ENCODE peak calls at places on chromosomes 12 and 14, in nine cellular contexts. N is GM04504, C is GM23338, Z is AG10803, R is NCI-H460, U is NCI-H1930, D is H9, L is Kasumi-1, G is upper lobe of right lung. X is an unnamed sample.

GRCh38 chr12:63154560-63154959 is 3.6 kb upstream of the AVPR1A start:
- DNase-seq in U (no peak), N (no peak), R (no peak), Z (no peak), G (no peak), L (no peak), C (no peak), D (no peak), X (no peak)

GRCh38 chr12:13099066-13099909 is 4.2 kb downstream of the GSG1 start:
- DNase-seq in R (peak), G (no peak), N (no peak), C (no peak), U (no peak), D (no peak), L (peak), Z (peak), X (peak)

GRCh38 chr14:39218171-39218769 is 15.4 kb upstream of the MIA2 start:
- DNase-seq in R (peak), N (no peak), U (no peak), Z (peak), G (no peak), D (no peak), C (no peak), L (no peak), X (no peak)

GRCh38 chr12:50620975-50621360 is 116.2 kb downstream of the DIP2B start:
- DNase-seq in U (no peak), N (no peak), G (no peak), C (no peak), R (no peak), D (no peak), L (no peak), Z (no peak), X (no peak)

GRCh38 chr12:82818276-82819035 is 131.8 kb downstream of the TMTC2 start:
- DNase-seq in D (no peak), L (no peak), R (no peak), U (no peak), N (no peak), Z (peak), G (no peak), C (no peak), X (no peak)

GRCh38 chr12:108928695-108929094 is 48.8 kb downstream of the DAO start:
- DNase-seq in D (no peak), N (no peak), G (no peak), R (no peak), Z (no peak), C (no peak), L (no peak), U (no peak), X (no peak)

GRCh38 chr12:2642176-2642892 is 152.4 kb upstream of the FKBP4 start:
- DNase-seq in Z (no peak), N (no peak), C (no peak), R (no peak), L (no peak), D (no peak), U (no peak), G (peak), X (no peak)

GRCh38 chr12:14880890-14881453 is 4.7 kb downstream of the MGP start:
- DNase-seq in Z (no peak), R (no peak), N (no peak), C (no peak), D (no peak), G (no peak), U (no peak), L (no peak), X (no peak)

GRCh38 chr12:19572920-19573558 is 133.7 kb downstream of the AEBP2 start:
- DNase-seq in D (peak), R (peak), U (peak), L (peak), N (no peak), Z (peak), G (no peak), C (peak), X (peak)

GRCh38 chr12:51527872-51528271 is 63.2 kb upstream of the SCN8A start:
- DNase-seq in R (no peak), C (no peak), L (no peak), U (no peak), N (no peak), Z (no peak), G (no peak), D (no peak), X (no peak)

GRCh38 chr12:70367268-70368141 is 1.4 kb downstream of the KCNMB4 start:
- DNase-seq in Z (no peak), L (no peak), N (no peak), C (peak), D (no peak), U (no peak), R (no peak), G (no peak), X (no peak)

GRCh38 chr14:68947802-68948201 is 31.3 kb downstream of the ACTN1 start:
- DNase-seq in D (no peak), Z (peak), L (peak), C (no peak), N (no peak), U (no peak), G (no peak), R (peak), X (no peak)

GRCh38 chr12:19869413-19869812 is 430.1 kb downstream of the AEBP2 start:
- DNase-seq in L (no peak), G (no peak), D (no peak), C (no peak), Z (no peak), U (no peak), N (no peak), R (no peak), X (no peak)

GRCh38 chr12:131672941-131673330 is 38.0 kb upstream of the SFSWAP start:
- DNase-seq in Z (no peak), G (peak), C (no peak), R (no peak), N (no peak), D (no peak), L (no peak), U (no peak), X (no peak)

GRCh38 chr14:105015242-105015641 is 5.6 kb downstream of the CDCA4 start:
- DNase-seq in D (no peak), U (no peak), C (no peak), R (no peak), N (no peak), G (no peak), L (no peak), Z (no peak), X (no peak)

GRCh38 chr12:71024827-71025226 is 104.3 kb upstream of the PTPRR start:
- DNase-seq in R (no peak), U (no peak), G (no peak), C (no peak), N (no peak), D (no peak), Z (no peak), L (no peak), X (no peak)

GRCh38 chr14:23063601-23064000 is 6.3 kb upstream of the CDH24 start:
- DNase-seq in D (no peak), N (no peak), C (no peak), Z (no peak), R (no peak), U (no peak), G (no peak), L (no peak), X (no peak)

GRCh38 chr14:101112351-101113107 is 209.0 kb upstream of the RTL1 start:
- DNase-seq in L (no peak), C (no peak), G (no peak), N (no peak), U (no peak), Z (no peak), D (no peak), R (no peak), X (no peak)

GRCh38 chr12:114215766-114216165 is 190.2 kb downstream of the TBX5 start:
- DNase-seq in R (no peak), D (no peak), Z (no peak), L (no peak), N (no peak), U (no peak), C (no peak), G (no peak), X (no peak)

GRCh38 chr12:4857472-4858291 is 52.0 kb upstream of the KCNA1 start:
- DNase-seq in Z (peak), U (peak), C (peak), G (peak), N (peak), D (peak), R (peak), L (peak), X (peak)

GRCh38 chr12:64883264-64884163 is 59.1 kb downstream of the TBC1D30 start:
- DNase-seq in G (no peak), L (no peak), N (no peak), C (peak), D (peak), U (no peak), Z (no peak), R (no peak), X (no peak)

GRCh38 chr12:131052891-131053290 is 99.2 kb downstream of the ADGRD1 start:
- DNase-seq in N (no peak), U (no peak), R (no peak), G (no peak), Z (no peak), C (no peak), L (no peak), D (no peak), X (no peak)

GRCh38 chr12:68236421-68237059 is 10.9 kb upstream of the IL26 start:
- DNase-seq in R (peak), N (no peak), L (peak), C (no peak), D (no peak), Z (no peak), U (no peak), G (no peak), X (peak)

GRCh38 chr12:77153706-77154105 is 88.3 kb upstream of the E2F7 start:
- DNase-seq in G (no peak), D (no peak), L (no peak), U (no peak), R (no peak), N (peak), Z (peak), C (no peak), X (no peak)

GRCh38 chr12:117363263-117363662 is 1.8 kb upstream of the NOS1 start:
- DNase-seq in Z (no peak), C (peak), D (no peak), N (no peak), L (no peak), R (no peak), U (no peak), G (no peak), X (no peak)

GRCh38 chr14:58660407-58660806 is 22.6 kb downstream of the DACT1 start:
- DNase-seq in G (no peak), L (no peak), C (no peak), Z (no peak), D (no peak), N (no peak), U (no peak), R (no peak), X (no peak)

GRCh38 chr12:52206309-52207040 is 14.7 kb upstream of the KRT80 start:
- DNase-seq in C (no peak), Z (no peak), D (no peak), U (no peak), L (no peak), N (no peak), R (no peak), G (peak), X (no peak)

GRCh38 chr12:17296882-17297281 is 690.9 kb upstream of the LMO3 start:
- DNase-seq in Z (no peak), L (no peak), C (no peak), G (no peak), U (no peak), N (no peak), R (no peak), D (no peak), X (no peak)

GRCh38 chr14:64115401-64115800 is 178.8 kb downstream of the ESR2 start:
- DNase-seq in G (no peak), R (no peak), L (no peak), Z (no peak), U (no peak), C (no peak), D (no peak), N (no peak), X (no peak)

GRCh38 chr14:29846339-29847129 is 81.1 kb downstream of the PRKD1 start:
- DNase-seq in N (no peak), U (no peak), D (no peak), L (no peak), Z (no peak), C (no peak), G (no peak), R (no peak), X (no peak)

GRCh38 chr12:46483572-46484395 is 111.2 kb upstream of the SLC38A2 start:
- DNase-seq in D (no peak), L (no peak), N (peak), G (no peak), R (no peak), U (no peak), C (no peak), Z (peak), X (no peak)

GRCh38 chr12:12724421-12725085 is 7.4 kb downstream of the CDKN1B start:
- DNase-seq in U (no peak), L (no peak), D (no peak), G (no peak), C (peak), Z (no peak), R (no peak), N (no peak), X (peak)

GRCh38 chr12:68122236-68122920 is 37.2 kb downstream of the IFNG start:
- DNase-seq in L (no peak), D (no peak), C (no peak), G (no peak), Z (no peak), U (no peak), R (no peak), N (no peak), X (no peak)

GRCh38 chr12:14567311-14568195 is at the start of gene PLBD1:
- DNase-seq in R (no peak), Z (peak), D (peak), C (peak), N (no peak), G (peak), L (no peak), U (no peak), X (peak)

GRCh38 chr12:75720807-75721206 is 209.4 kb upstream of the KRR1 start:
- DNase-seq in G (no peak), N (no peak), D (peak), R (no peak), C (peak), U (no peak), L (no peak), Z (no peak), X (no peak)

GRCh38 chr14:71142375-71143038 is 235.2 kb downstream of the PCNX1 start:
- DNase-seq in D (no peak), R (no peak), G (no peak), Z (peak), U (no peak), N (peak), L (peak), C (no peak), X (peak)

GRCh38 chr14:91839754-91840153 is 27.6 kb downstream of the TC2N start:
- DNase-seq in U (no peak), G (no peak), Z (no peak), D (no peak), N (no peak), R (no peak), L (no peak), C (no peak), X (no peak)

X was measured in RKO.